ENCODE peak calls at places on chromosomes 2 and 18, in seven cellular contexts. V is A549, U is fibroblast of lung, C is PC-3, J is cardiac muscle cell, S is aorta, R is spleen. M is an unnamed sample.

GRCh38 chr2:30404354-30405265 is 42.4 kb upstream of the LCLAT1 start:
- DNase-seq in V (no peak), U (peak; percentile 73), C (no peak), J (peak; percentile 33), S (no peak), R (no peak), M (peak; percentile 18)

GRCh38 chr2:240568678-240569522 is 616 bp downstream of the RNPEPL1 start:
- DNase-seq in V (peak; percentile 48), U (peak; percentile 62), C (peak; percentile 66), J (peak; percentile 67), S (peak; percentile 90), R (peak; percentile 94), M (peak; percentile 63)

GRCh38 chr2:212908682-212909435 is 242.6 kb downstream of the IKZF2 start:
- DNase-seq in V (no peak), U (peak; percentile 61), C (no peak), J (no peak), S (no peak), R (no peak), M (peak; percentile 35)

GRCh38 chr2:201234167-201235139 is 25.9 kb upstream of the CASP8 start:
- DNase-seq in V (no peak), U (peak; percentile 24), C (peak; percentile 40), J (no peak), S (no peak), R (no peak), M (no peak)

GRCh38 chr2:109516445-109517117 is 97.2 kb downstream of the SEPTIN10 start:
- DNase-seq in V (peak; percentile 65), U (peak; percentile 32), C (peak; percentile 72), J (peak; percentile 87), S (no peak), R (no peak), M (peak; percentile 52)

GRCh38 chr2:232890896-232891601 is 21.0 kb downstream of the SNORC start:
- DNase-seq in V (no peak), U (peak; percentile 40), C (no peak), J (peak; percentile 69), S (peak; percentile 67), R (peak; percentile 72), M (peak; percentile 26)

GRCh38 chr2:206305523-206306245 is 31.2 kb downstream of the ZDBF2 start:
- DNase-seq in V (no peak), U (no peak), C (no peak), J (no peak), S (no peak), R (no peak), M (no peak)

GRCh38 chr2:42190191-42190590 is 21.0 kb downstream of the EML4 start:
- DNase-seq in V (no peak), U (no peak), C (no peak), J (no peak), S (no peak), R (no peak), M (no peak)

GRCh38 chr2:239965318-239965717 is 59.8 kb downstream of the NDUFA10 start:
- DNase-seq in V (no peak), U (no peak), C (no peak), J (no peak), S (no peak), R (no peak), M (no peak)

GRCh38 chr18:67669993-67670671 is 153.6 kb upstream of the DSEL start:
- DNase-seq in V (no peak), U (peak; percentile 84), C (peak; percentile 32), J (no peak), S (no peak), R (no peak), M (peak; percentile 90)

GRCh38 chr2:83251473-83251872 is 1207.6 kb downstream of the SUCLG1 start:
- DNase-seq in V (no peak), U (no peak), C (no peak), J (no peak), S (no peak), R (no peak), M (peak; percentile 1)

GRCh38 chr2:23924589-23925359 is 2.1 kb downstream of the ATAD2B start:
- DNase-seq in V (no peak), U (no peak), C (no peak), J (no peak), S (no peak), R (no peak), M (no peak)

GRCh38 chr2:25073025-25073424 is 31.1 kb downstream of the EFR3B start:
- DNase-seq in V (no peak), U (no peak), C (no peak), J (no peak), S (no peak), R (no peak), M (no peak)

GRCh38 chr18:55185391-55185790 is 226.1 kb upstream of the CCDC68 start:
- DNase-seq in V (no peak), U (peak; percentile 67), C (peak; percentile 15), J (no peak), S (no peak), R (no peak), M (no peak)

GRCh38 chr18:63213331-63213900 is 106.2 kb downstream of the BCL2 start:
- DNase-seq in V (no peak), U (no peak), C (no peak), J (peak; percentile 25), S (no peak), R (no peak), M (peak; percentile 16)

GRCh38 chr2:136384541-136385303 is 266.8 kb upstream of the CXCR4 start:
- DNase-seq in V (peak; percentile 33), U (peak; percentile 20), C (peak; percentile 55), J (peak; percentile 56), S (no peak), R (no peak), M (peak; percentile 47)

GRCh38 chr2:212141499-212141898 is 397.1 kb downstream of the ERBB4 start:
- DNase-seq in V (no peak), U (no peak), C (no peak), J (no peak), S (no peak), R (no peak), M (no peak)

GRCh38 chr2:241138471-241138870 is 10.8 kb downstream of the PASK start:
- DNase-seq in V (no peak), U (no peak), C (no peak), J (no peak), S (peak; percentile 42), R (no peak), M (no peak)

GRCh38 chr2:190343170-190343499 is 254 bp upstream of the INPP1 start:
- DNase-seq in V (no peak), U (no peak), C (no peak), J (no peak), S (no peak), R (no peak), M (no peak)

GRCh38 chr2:69603146-69603743 is 40.3 kb downstream of the AAK1 start:
- DNase-seq in V (no peak), U (peak; percentile 36), C (no peak), J (no peak), S (no peak), R (no peak), M (no peak)

GRCh38 chr2:27218614-27219013 is 1.4 kb downstream of the CAD start:
- DNase-seq in V (no peak), U (no peak), C (no peak), J (no peak), S (peak; percentile 10), R (no peak), M (no peak)
- H3K4me3 ChIP-seq in V (peak overlapping the region; percentile 65), U (peak overlapping the region; percentile 85), C (peak overlapping the region; percentile 72), J (no peak overlapping the region), S (no peak overlapping the region), R (no peak overlapping the region), M (no peak overlapping the region)

DNA sequence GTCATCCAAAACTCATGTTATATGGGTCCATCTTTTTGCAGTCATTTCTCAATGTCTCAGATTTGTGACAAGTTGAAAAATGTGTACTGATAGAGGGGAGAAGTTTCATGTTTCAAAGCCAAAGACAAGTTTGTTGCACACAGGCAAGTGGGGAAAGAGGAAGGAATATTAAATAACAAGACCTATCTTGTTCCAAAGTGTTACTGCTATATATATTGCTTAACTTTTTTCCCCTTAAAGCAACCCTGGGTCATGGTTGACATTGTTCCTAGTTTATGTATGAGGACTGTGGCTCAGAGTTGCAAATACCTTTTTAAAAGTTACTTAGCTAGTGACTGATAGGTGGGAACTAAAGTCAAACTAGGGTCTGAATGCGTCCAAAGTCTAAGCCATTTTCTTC is 1.7 kb downstream of the ITGA4 start:
- DNase-seq in V (no peak), U (no peak), C (no peak), J (no peak), S (no peak), R (no peak), M (no peak)
- H3K4me3 ChIP-seq in V (no peak overlapping the region), U (peak overlapping the region; percentile 72), C (no peak overlapping the region), J (no peak overlapping the region), S (no peak overlapping the region), R (peak overlapping the region; percentile 70), M (peak overlapping the region; percentile 75)

GRCh38 chr2:98126061-98126460 is 39.1 kb downstream of the VWA3B start:
- DNase-seq in V (no peak), U (no peak), C (no peak), J (no peak), S (no peak), R (no peak), M (no peak)

GRCh38 chr2:98127229-98127989 is 40.4 kb downstream of the VWA3B start:
- DNase-seq in V (no peak), U (no peak), C (peak; percentile 16), J (no peak), S (no peak), R (no peak), M (no peak)

GRCh38 chr2:98121149-98121548 is 34.2 kb downstream of the VWA3B start:
- DNase-seq in V (no peak), U (peak; percentile 1), C (no peak), J (no peak), S (no peak), R (no peak), M (no peak)

GRCh38 chr2:98122524-98122923 is 35.6 kb downstream of the VWA3B start:
- DNase-seq in V (no peak), U (no peak), C (no peak), J (no peak), S (no peak), R (no peak), M (no peak)

GRCh38 chr2:98123286-98123685 is 36.3 kb downstream of the VWA3B start:
- DNase-seq in V (no peak), U (no peak), C (no peak), J (no peak), S (no peak), R (no peak), M (no peak)
- H3K4me3 ChIP-seq in V (no peak overlapping the region), U (no peak overlapping the region), C (no peak overlapping the region), J (no peak overlapping the region), S (no peak overlapping the region), R (no peak overlapping the region), M (no peak overlapping the region)

DNA sequence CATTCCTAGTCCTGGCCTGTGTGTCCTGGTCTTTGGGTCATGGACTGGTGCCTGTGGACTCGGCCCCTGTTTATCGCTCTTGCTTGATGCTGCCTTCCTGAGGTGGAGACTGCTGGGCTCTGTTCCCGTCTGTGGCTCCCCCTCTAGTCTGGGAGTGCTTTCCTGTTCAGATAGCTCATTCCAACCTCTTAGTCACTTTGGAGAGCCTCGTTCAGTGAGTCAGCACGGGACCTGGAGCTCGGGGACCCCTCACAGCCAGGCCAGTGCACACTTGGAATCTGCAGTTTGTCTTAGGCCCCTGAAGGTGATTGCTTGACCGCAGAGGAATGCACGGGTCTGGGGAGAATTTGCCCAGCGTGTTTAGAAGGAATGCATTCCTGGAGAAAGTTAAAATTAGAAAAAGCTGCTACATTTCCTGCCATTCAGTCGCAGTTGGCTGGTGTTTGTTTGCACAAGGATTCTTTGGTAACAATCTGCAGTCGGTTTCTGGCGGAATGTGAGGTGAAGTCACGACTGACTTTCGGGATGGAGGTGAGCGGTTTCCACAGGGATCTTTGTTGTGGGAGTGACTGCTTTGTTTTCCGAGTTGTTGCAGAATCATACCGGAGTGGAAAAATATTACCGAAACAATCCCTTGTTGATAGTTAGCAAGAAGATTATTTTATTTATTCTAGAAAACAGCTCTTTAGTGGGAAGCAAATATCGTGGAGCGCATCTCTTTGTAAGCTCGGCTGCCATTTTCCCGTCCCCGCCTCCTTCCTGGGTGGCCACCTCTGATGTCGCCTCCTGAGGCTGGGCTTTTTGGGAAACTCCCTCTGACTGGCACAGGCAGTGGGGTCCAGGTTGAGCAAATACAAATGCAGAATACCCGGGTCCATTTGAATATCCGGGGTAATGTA is 29.6 kb downstream of the SH3BP4 start:
- DNase-seq in V (peak; percentile 94), U (peak; percentile 100), C (peak; percentile 94), J (peak; percentile 90), S (peak; percentile 89), R (no peak), M (peak; percentile 99)
- H3K4me3 ChIP-seq in V (peak overlapping the region; percentile 34), U (peak overlapping the region; percentile 11), C (peak overlapping the region; percentile 67), J (no peak overlapping the region), S (no peak overlapping the region), R (peak overlapping the region; percentile 11), M (peak overlapping the region; percentile 34)

M was measured in fibroblast of pulmonary artery.